ENCODE peak calls at places on chromosomes 1 and 21, in nine cellular contexts. U is glutamatergic neuron, V is HFF-Myc, I is Peyer's patch, S is GM23338, L is fibroblast of the aortic adventitia, K is MM.1S, A is colonic mucosa, X is choroid plexus epithelial cell. C is an unnamed sample.

GRCh38 chr1:22184892-22185612 is 42.2 kb upstream of the WNT4 start:
- DNase-seq in V (no peak), A (no peak), S (peak; percentile 75), X (peak; percentile 20), K (no peak), L (no peak), U (peak; percentile 57), I (no peak), C (peak; percentile 44)

GRCh38 chr1:213530607-213531320 is 457.0 kb upstream of the PROX1 start:
- DNase-seq in I (no peak), K (no peak), L (no peak), A (no peak), V (no peak), X (no peak), S (peak; percentile 18), U (no peak), C (no peak)

GRCh38 chr1:217078010-217078704 is 354.9 kb upstream of the ESRRG start:
- DNase-seq in V (no peak), K (no peak), X (peak; percentile 40), L (no peak), A (no peak), I (no peak), S (peak; percentile 17), U (no peak), C (no peak)

GRCh38 chr1:222106369-222106768 is 364.5 kb upstream of the DUSP10 start:
- DNase-seq in K (no peak), X (no peak), U (no peak), I (no peak), S (peak; percentile 36), A (no peak), L (no peak), V (no peak), C (no peak)

GRCh38 chr1:64183985-64184440 is 19.4 kb upstream of the UBE2U start:
- DNase-seq in U (no peak), S (no peak), A (no peak), L (peak; percentile 69), K (no peak), V (peak; percentile 73), I (no peak), X (peak; percentile 69), C (no peak)

GRCh38 chr21:31911138-31911907 is 38.5 kb downstream of the HUNK start:
- DNase-seq in S (no peak), A (no peak), K (no peak), L (no peak), X (no peak), U (no peak), I (no peak), V (peak; percentile 88), C (no peak)

GRCh38 chr1:116537439-116537838 is 33.4 kb downstream of the CD58 start:
- DNase-seq in I (no peak), A (no peak), U (no peak), L (no peak), S (no peak), X (no peak), K (no peak), V (no peak), C (no peak)

GRCh38 chr1:19255288-19255687 is 3.7 kb downstream of the MRTO4 start:
- DNase-seq in I (no peak), L (no peak), S (no peak), K (no peak), V (no peak), U (no peak), X (no peak), A (no peak), C (no peak)

GRCh38 chr1:15542685-15543588 is 16.3 kb downstream of the DNAJC16 start:
- DNase-seq in X (no peak), U (no peak), S (no peak), I (no peak), L (no peak), K (no peak), A (no peak), V (no peak), C (no peak)

GRCh38 chr1:185541861-185542260 is 192.3 kb upstream of the HMCN1 start:
- DNase-seq in S (no peak), X (peak; percentile 22), K (no peak), I (no peak), A (no peak), V (no peak), L (peak; percentile 65), U (no peak), C (no peak)

GRCh38 chr1:235513495-235514366 is 9.5 kb upstream of the B3GALNT2 start:
- DNase-seq in I (no peak), X (peak; percentile 85), L (peak; percentile 88), S (peak; percentile 87), V (peak; percentile 67), A (peak; percentile 64), K (peak; percentile 76), U (no peak), C (peak; percentile 69)

GRCh38 chr1:186325239-186325638 is 49.8 kb downstream of the TPR start:
- DNase-seq in I (no peak), K (no peak), A (no peak), V (peak; percentile 11), X (peak; percentile 63), S (peak; percentile 43), U (no peak), L (peak; percentile 33), C (no peak)

GRCh38 chr21:45524756-45525152 is 17.5 kb downstream of the SLC19A1 start:
- DNase-seq in U (peak; percentile 4), X (no peak), I (no peak), K (no peak), S (no peak), V (no peak), A (no peak), L (no peak), C (no peak)

GRCh38 chr1:151680812-151681211 is 35.8 kb downstream of the CELF3 start:
- DNase-seq in K (peak; percentile 15), V (peak; percentile 86), X (peak; percentile 92), I (no peak), U (no peak), S (no peak), A (no peak), L (peak; percentile 79), C (peak; percentile 54)

DNA sequence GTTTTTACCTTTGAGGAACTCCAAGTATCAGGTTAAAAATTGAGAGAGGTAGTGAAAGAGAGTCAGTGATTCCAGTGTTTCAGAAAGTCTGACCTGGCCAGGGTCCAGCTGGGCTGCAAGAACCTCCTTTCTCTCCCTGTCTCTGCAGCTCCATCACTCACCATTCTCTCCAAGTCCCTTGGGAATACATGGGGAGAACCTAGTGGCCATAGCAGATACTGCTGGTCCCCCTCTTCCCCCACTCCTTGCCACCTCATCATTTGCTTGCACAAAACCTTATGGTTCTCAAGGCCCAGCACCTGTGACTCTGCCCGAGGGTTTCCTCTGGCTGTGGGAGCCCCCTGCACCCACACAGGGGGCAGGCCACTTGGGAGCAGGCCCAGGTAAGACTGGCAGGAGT is 279.5 kb downstream of the KIF26B start:
- DNase-seq in A (no peak), V (no peak), I (no peak), U (no peak), S (peak; percentile 28), K (no peak), X (peak; percentile 22), L (no peak), C (no peak)
- TF ChIP-seq CTCF in A (no peak), V (peak; percentile 3), I (no peak), U (peak; percentile 30), S (no peak), K (no peak), X (peak; percentile 28), L (peak; percentile 28), C (no peak)

GRCh38 chr1:174689524-174689923 is 241.8 kb downstream of the GPR52 start:
- DNase-seq in L (no peak), K (no peak), A (peak; percentile 36), S (no peak), V (no peak), X (no peak), U (no peak), I (no peak), C (no peak)

GRCh38 chr1:174690266-174690665 is 242.5 kb downstream of the GPR52 start:
- DNase-seq in S (no peak), I (no peak), K (no peak), L (no peak), A (no peak), X (no peak), V (no peak), U (no peak), C (no peak)

GRCh38 chr1:174696026-174696821 is 248.5 kb downstream of the GPR52 start:
- DNase-seq in I (no peak), X (no peak), V (no peak), U (no peak), K (no peak), S (no peak), L (no peak), A (no peak), C (no peak)

GRCh38 chr1:174693085-174693484 is 245.3 kb downstream of the GPR52 start:
- DNase-seq in A (no peak), U (no peak), K (no peak), L (peak; percentile 3), X (no peak), S (no peak), V (no peak), I (no peak), C (no peak)

GRCh38 chr1:174692313-174692712 is 244.5 kb downstream of the GPR52 start:
- DNase-seq in V (peak; percentile 2), S (peak; percentile 58), I (no peak), K (no peak), L (peak; percentile 36), U (no peak), A (no peak), X (peak; percentile 67), C (no peak)
- TF ChIP-seq CTCF in V (no peak), S (no peak), I (no peak), K (no peak), L (no peak), U (no peak), A (no peak), X (no peak), C (no peak)

GRCh38 chr1:23800396-23801337 is at the start of gene GALE:
- DNase-seq in K (peak; percentile 97), I (peak; percentile 97), X (peak; percentile 96), S (peak; percentile 76), U (peak; percentile 91), V (peak; percentile 63), A (peak; percentile 99), L (peak; percentile 91), C (peak; percentile 90)
- TF ChIP-seq CTCF in K (no peak), I (peak; percentile 12), X (peak; percentile 17), S (no peak), U (no peak), V (no peak), A (no peak), L (no peak), C (no peak)

GRCh38 chr1:59819566-59820438 is 5.1 kb downstream of the HOOK1 start:
- DNase-seq in L (no peak), U (no peak), S (no peak), K (no peak), I (no peak), V (no peak), A (no peak), X (no peak), C (no peak)

GRCh38 chr1:59814901-59815825 is at the start of gene HOOK1:
- DNase-seq in V (no peak), X (no peak), A (peak; percentile 39), I (peak; percentile 17), L (no peak), S (peak; percentile 34), U (no peak), K (peak; percentile 33), C (peak; percentile 34)

GRCh38 chr1:59815892-59816291 is 1.1 kb downstream of the HOOK1 start:
- DNase-seq in A (no peak), L (no peak), X (no peak), K (no peak), I (no peak), V (no peak), S (peak; percentile 28), U (no peak), C (no peak)

GRCh38 chr1:59816318-59816878 is 1.6 kb downstream of the HOOK1 start:
- DNase-seq in S (no peak), K (no peak), V (no peak), L (no peak), I (no peak), X (no peak), A (no peak), U (no peak), C (no peak)

GRCh38 chr1:59814180-59814900 is 409 bp upstream of the HOOK1 start:
- DNase-seq in L (no peak), U (peak; percentile 70), X (peak; percentile 1), S (peak; percentile 94), A (peak; percentile 92), I (peak; percentile 91), V (no peak), K (peak; percentile 99), C (peak; percentile 91)
- TF ChIP-seq CTCF in L (no peak), U (no peak), X (no peak), S (no peak), A (no peak), I (peak; percentile 30), V (no peak), K (no peak), C (no peak)